ENCODE peak calls at places on chromosomes 12 and 14, in five cellular contexts. X is CD8-positive, alpha-beta memory T cell; O is CD8-positive, alpha-beta T cell; P is ovary; C is left ventricle myocardium inferior. L is an unnamed sample.

GRCh38 chr12:26156201-26156871 is 31.5 kb upstream of the BHLHE41 start:
- DNase-seq in X (no peak), O (no peak), P (no peak), C (no peak), L (no peak)

GRCh38 chr14:51862171-51862838 is 1.9 kb downstream of the GNG2 start:
- DNase-seq in X (no peak), O (no peak), P (no peak), C (no peak), L (no peak)

GRCh38 chr12:64679487-64679983 is 69.2 kb downstream of the RASSF3 start:
- DNase-seq in X (peak; percentile 50), O (peak; percentile 57), P (peak; percentile 58), C (peak; percentile 78), L (peak; percentile 73)

GRCh38 chr12:124673881-124674617 is 106.6 kb upstream of the NCOR2 start:
- DNase-seq in X (no peak), O (no peak), P (no peak), C (no peak), L (no peak)

GRCh38 chr14:100528962-100529560 is 58.2 kb downstream of the BEGAIN start:
- DNase-seq in X (no peak), O (no peak), P (no peak), C (peak; percentile 6), L (no peak)

GRCh38 chr14:102915292-102916110 is 7.0 kb upstream of the AMN start:
- DNase-seq in X (no peak), O (no peak), P (no peak), C (no peak), L (no peak)

GRCh38 chr12:13024151-13024946 is 19.8 kb upstream of the FAM234B start:
- DNase-seq in X (no peak), O (no peak), P (no peak), C (no peak), L (peak; percentile 39)

GRCh38 chr12:10634427-10634826 is 21.0 kb upstream of the MAGOHB start:
- DNase-seq in X (no peak), O (no peak), P (no peak), C (no peak), L (no peak)

GRCh38 chr12:3176754-3177153 is 99.6 kb downstream of the TSPAN9 start:
- DNase-seq in X (no peak), O (no peak), P (no peak), C (no peak), L (no peak)

GRCh38 chr14:80055912-80056801 is 155.1 kb downstream of the DIO2 start:
- DNase-seq in X (no peak), O (no peak), P (peak; percentile 31), C (no peak), L (no peak)

GRCh38 chr12:97748298-97748697 is 285.7 kb downstream of the RMST start:
- DNase-seq in X (no peak), O (no peak), P (no peak), C (no peak), L (no peak)

GRCh38 chr12:30970559-30971202 is 44.1 kb downstream of the TSPAN11 start:
- DNase-seq in X (no peak), O (no peak), P (peak; percentile 42), C (peak; percentile 22), L (no peak)

GRCh38 chr12:26680724-26681455 is 152.1 kb downstream of the ITPR2 start:
- DNase-seq in X (no peak), O (no peak), P (no peak), C (no peak), L (no peak)

GRCh38 chr14:75553761-75554160 is 24.7 kb upstream of the FLVCR2 start:
- DNase-seq in X (no peak), O (no peak), P (no peak), C (no peak), L (no peak)

GRCh38 chr12:110281549-110282342 is 699 bp downstream of the ATP2A2 start:
- DNase-seq in X (peak; percentile 7), O (peak; percentile 8), P (peak; percentile 74), C (peak; percentile 43), L (peak; percentile 43)

GRCh38 chr14:50677527-50678063 is 9.5 kb upstream of the SAV1 start:
- DNase-seq in X (no peak), O (no peak), P (no peak), C (no peak), L (no peak)

GRCh38 chr12:98955284-98955683 is 310.2 kb downstream of the APAF1 start:
- DNase-seq in X (no peak), O (no peak), P (no peak), C (no peak), L (no peak)

GRCh38 chr12:66354291-66354690 is 52.0 kb downstream of the HELB start:
- DNase-seq in X (no peak), O (no peak), P (no peak), C (no peak), L (no peak)

GRCh38 chr14:40269436-40269835 is 837.2 kb upstream of the FBXO33 start:
- DNase-seq in X (no peak), O (no peak), P (no peak), C (no peak), L (no peak)

GRCh38 chr12:47378907-47379306 is 299.1 kb upstream of the AMIGO2 start:
- DNase-seq in X (no peak), O (no peak), P (no peak), C (no peak), L (no peak)

GRCh38 chr14:56570295-56570694 is 9.3 kb upstream of the TMEM260 start:
- DNase-seq in X (no peak), O (no peak), P (no peak), C (no peak), L (no peak)

GRCh38 chr14:91311284-91311662 is 66.8 kb upstream of the GPR68 start:
- DNase-seq in X (peak; percentile 59), O (peak; percentile 27), P (no peak), C (no peak), L (no peak)

GRCh38 chr14:69773571-69774276 is 6.8 kb downstream of the SRSF5 start:
- DNase-seq in X (no peak), O (no peak), P (no peak), C (no peak), L (no peak)

GRCh38 chr14:51328089-51328941 is 88.3 kb downstream of the TMX1 start:
- DNase-seq in X (no peak), O (no peak), P (no peak), C (no peak), L (peak; percentile 67)

GRCh38 chr12:90163975-90164374 is 455.3 kb upstream of the ATP2B1 start:
- DNase-seq in X (no peak), O (no peak), P (no peak), C (no peak), L (no peak)

GRCh38 chr14:95273041-95273978 is 46.4 kb downstream of the CLMN start:
- DNase-seq in X (no peak), O (no peak), P (no peak), C (no peak), L (no peak)

GRCh38 chr12:50186667-50187066 is 19.5 kb upstream of the CERS5 start:
- DNase-seq in X (no peak), O (no peak), P (no peak), C (no peak), L (no peak)

GRCh38 chr14:68627050-68627867 is 165.6 kb downstream of the ZFP36L1 start:
- DNase-seq in X (no peak), O (no peak), P (no peak), C (no peak), L (no peak)

GRCh38 chr14:33950320-33951182 is at the start of gene EGLN3:
- DNase-seq in X (peak; percentile 26), O (no peak), P (peak; percentile 87), C (peak; percentile 92), L (peak; percentile 94)

GRCh38 chr12:132866251-132866828 is 21.1 kb downstream of the CHFR start:
- DNase-seq in X (no peak), O (no peak), P (no peak), C (no peak), L (no peak)

GRCh38 chr14:22837059-22837749 is 819 bp downstream of the MMP14 start:
- DNase-seq in X (no peak), O (no peak), P (peak; percentile 87), C (peak; percentile 76), L (peak; percentile 70)

GRCh38 chr12:120643574-120643973 is 3.1 kb downstream of the CABP1 start:
- DNase-seq in X (no peak), O (no peak), P (no peak), C (no peak), L (no peak)

GRCh38 chr14:25406818-25407217 is 356.9 kb upstream of the STXBP6 start:
- DNase-seq in X (no peak), O (no peak), P (no peak), C (no peak), L (no peak)

GRCh38 chr12:43930032-43930431 is 94.2 kb downstream of the TMEM117 start:
- DNase-seq in X (no peak), O (no peak), P (no peak), C (no peak), L (no peak)

GRCh38 chr12:104358353-104359003 is 54.9 kb downstream of the EID3 start:
- DNase-seq in X (peak; percentile 49), O (peak; percentile 38), P (peak; percentile 56), C (peak; percentile 44), L (peak; percentile 49)

GRCh38 chr14:24271134-24271833 is at the start of gene RABGGTA:
- DNase-seq in X (peak; percentile 87), O (peak; percentile 90), P (peak; percentile 92), C (peak; percentile 88), L (peak; percentile 75)
- H3K4me3 ChIP-seq in X (peak within 1 kb of the TSS; percentile 63), O (peak within 1 kb of the TSS; percentile 81), P (peak within 1 kb of the TSS; percentile 73), C (peak within 1 kb of the TSS; percentile 90), L (peak within 1 kb of the TSS; percentile 94)

GRCh38 chr12:83850531-83850930 is 1062.1 kb downstream of the SLC6A15 start:
- DNase-seq in X (no peak), O (no peak), P (no peak), C (no peak), L (no peak)
- H3K4me1 ChIP-seq in X (no peaks in the 10 kb centered on the region), O (no peaks in the 10 kb centered on the region), P (no peaks in the 10 kb centered on the region), C (no peaks in the 10 kb centered on the region), L (no peaks in the 10 kb centered on the region)

GRCh38 chr12:130748786-130749185 is 32.7 kb upstream of the RIMBP2 start:
- DNase-seq in X (no peak), O (no peak), P (no peak), C (no peak), L (no peak)

GRCh38 chr12:130752692-130753230 is 36.7 kb upstream of the RIMBP2 start:
- DNase-seq in X (no peak), O (no peak), P (no peak), C (no peak), L (no peak)

DNA sequence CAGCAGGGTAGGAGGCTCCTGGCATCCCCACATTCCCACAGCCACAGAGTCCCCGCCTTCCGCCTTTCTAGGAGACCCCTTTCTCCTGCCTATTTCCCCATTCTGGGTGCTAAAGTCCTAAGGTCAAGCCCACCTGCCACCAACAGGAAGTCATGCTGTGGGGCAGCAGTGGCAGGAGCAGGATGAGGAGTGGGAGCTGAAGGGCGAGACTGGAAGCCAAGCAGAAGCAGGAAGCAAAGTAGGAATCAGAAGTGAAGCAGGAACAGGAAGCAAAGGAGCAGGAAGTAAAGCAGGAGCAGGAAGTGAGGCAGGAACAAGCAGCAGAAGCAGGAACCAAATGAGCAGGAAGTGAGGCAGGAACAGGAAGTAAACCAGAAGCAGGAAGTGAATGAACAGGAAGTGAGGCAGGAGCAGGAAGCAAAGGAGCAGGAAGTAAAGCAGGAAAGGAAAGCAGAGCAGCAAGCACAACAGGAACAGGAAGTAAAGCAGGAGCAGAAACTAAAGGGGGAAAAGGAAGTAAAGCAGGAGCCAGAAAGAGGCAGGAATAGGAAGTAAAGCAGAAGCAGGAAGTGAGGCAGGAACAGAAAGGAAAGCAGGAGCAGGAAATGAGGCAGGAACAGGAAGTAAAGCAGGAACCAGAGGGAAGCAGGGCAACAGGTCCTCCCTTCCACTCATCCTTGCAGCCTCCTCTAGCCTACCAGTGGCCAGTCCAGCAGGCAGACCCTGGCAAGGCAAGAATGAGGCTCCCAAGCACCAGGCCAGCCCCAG is 38.3 kb upstream of the RIMBP2 start:
- DNase-seq in X (no peak), O (no peak), P (no peak), C (no peak), L (no peak)
- H3K27ac ChIP-seq in X (peak overlapping the region; percentile 28), O (peak overlapping the region; percentile 30), P (no peak overlapping the region), C (no peak overlapping the region), L (no peak overlapping the region)

GRCh38 chr12:25089738-25090137 is 105.2 kb downstream of the DNAI7 start:
- DNase-seq in X (no peak), O (no peak), P (no peak), C (no peak), L (no peak)
- H3K4me3 ChIP-seq in X (no peak overlapping the region), O (no peak overlapping the region), P (no peak overlapping the region), C (no peak overlapping the region), L (no peak overlapping the region)